ENCODE peak calls at places on chromosome 3, in ten cellular contexts. D, I, G, A, M, E, V, Y, Q and T are unnamed samples.

GRCh38 chr3:177724020-177724638 is 526.8 kb upstream of the TBL1XR1 start:
- DNase-seq in E (peak), V (peak), Y (no peak), G (peak), M (peak), A (no peak), Q (no peak), D (peak), I (no peak), T (no peak)

GRCh38 chr3:87298111-87298718 is 21.8 kb upstream of the POU1F1 start:
- DNase-seq in M (peak), I (no peak), G (no peak), A (peak), Y (no peak), E (no peak), V (peak), Q (peak), D (no peak), T (no peak)

GRCh38 chr3:126342991-126343661 is 14.1 kb downstream of the KLF15 start:
- DNase-seq in G (peak), D (peak), A (no peak), I (no peak), Y (peak), V (no peak), M (peak), Q (no peak), E (no peak), T (no peak)

GRCh38 chr3:52891615-52892081 is 5.7 kb downstream of the STIMATE start:
- DNase-seq in Q (no peak), A (no peak), G (no peak), I (no peak), M (peak), V (no peak), Y (no peak), E (no peak), D (peak), T (no peak)

GRCh38 chr3:96646596-96646995 is 167.8 kb upstream of the EPHA6 start:
- DNase-seq in Y (no peak), M (no peak), Q (no peak), I (no peak), E (no peak), D (no peak), V (no peak), G (no peak), A (no peak), T (no peak)

GRCh38 chr3:49636883-49637609 is 37.1 kb upstream of the APEH start:
- DNase-seq in M (no peak), D (peak), A (no peak), I (no peak), Y (no peak), G (no peak), V (no peak), Q (no peak), E (no peak), T (peak)

GRCh38 chr3:46882377-46883015 is 5.0 kb downstream of the PTH1R start:
- DNase-seq in I (peak), G (no peak), M (peak), E (no peak), Y (no peak), Q (peak), A (no peak), D (no peak), V (no peak), T (no peak)

GRCh38 chr3:27677554-27677953 is 44.6 kb downstream of the EOMES start:
- DNase-seq in I (no peak), Y (no peak), V (no peak), M (peak), G (no peak), A (no peak), Q (peak), D (no peak), E (no peak), T (no peak)

GRCh38 chr3:153158184-153158583 is 3.8 kb upstream of the RAP2B start:
- DNase-seq in V (no peak), Y (no peak), D (no peak), Q (no peak), E (no peak), I (no peak), G (no peak), M (no peak), A (no peak), T (no peak)

GRCh38 chr3:47370887-47371697 is 9.7 kb upstream of the PTPN23 start:
- DNase-seq in E (no peak), I (peak), Q (no peak), D (no peak), M (peak), G (no peak), V (no peak), Y (peak), A (no peak), T (no peak)